ENCODE peak calls at places on chromosomes 4 and X, in nine cellular contexts. G is neural progenitor cell; Z is endothelial cell of umbilical vein; B is NCI-H774; T is fibroblast of the aortic adventitia; X is AG08396; I is stimulated activated CD4-positive, alpha-beta T cell treated with anti-CD3 and anti-CD28 coated beads, TNF-alpha, amount 100 ng/mL, for 1 hour; W is iris pigment epithelial cell; P is lung microvascular endothelial cell. V is an unnamed sample.

GRCh38 chrX:119266364-119266995 is 30.4 kb downstream of the PGRMC1 start:
- DNase-seq in B (no peak), X (peak), Z (peak), P (peak), G (peak), W (peak), T (peak), I (no peak), V (peak)

GRCh38 chr4:6107114-6107791 is 89.0 kb upstream of the C4orf50 start:
- DNase-seq in B (no peak), G (no peak), I (no peak), Z (no peak), W (no peak), P (no peak), T (no peak), X (no peak), V (no peak)

GRCh38 chr4:41119867-41120295 is 94.5 kb downstream of the APBB2 start:
- DNase-seq in T (peak), W (no peak), G (no peak), Z (no peak), P (no peak), I (no peak), B (no peak), X (no peak), V (no peak)

GRCh38 chrX:10137516-10137915 is 19.3 kb upstream of the CLCN4 start:
- DNase-seq in I (no peak), X (no peak), T (peak), Z (no peak), B (no peak), P (no peak), W (no peak), G (no peak), V (no peak)

GRCh38 chrX:38675856-38676255 is 114.5 kb downstream of the TSPAN7 start:
- DNase-seq in T (no peak), W (no peak), X (no peak), G (no peak), Z (no peak), I (no peak), B (no peak), P (no peak), V (no peak)

GRCh38 chr4:156962551-156962974 is 9.0 kb downstream of the PDGFC start:
- DNase-seq in B (no peak), T (peak), Z (no peak), I (no peak), X (peak), G (no peak), P (no peak), W (peak), V (no peak)

GRCh38 chrX:24774650-24775049 is 80.9 kb downstream of the POLA1 start:
- DNase-seq in X (no peak), W (peak), P (no peak), I (no peak), B (no peak), T (no peak), G (no peak), Z (no peak), V (no peak)

GRCh38 chr4:164551713-164552040 is 202.3 kb upstream of the SMIM31 start:
- DNase-seq in I (no peak), G (no peak), X (no peak), Z (no peak), P (no peak), W (no peak), T (no peak), B (no peak), V (no peak)

GRCh38 chr4:169117591-169118081 is 107.6 kb upstream of the CBR4 start:
- DNase-seq in I (no peak), G (no peak), B (no peak), P (no peak), W (peak), X (peak), T (peak), Z (no peak), V (no peak)

GRCh38 chrX:83588409-83588808 is 80.3 kb downstream of the POU3F4 start:
- DNase-seq in P (no peak), I (no peak), W (no peak), G (no peak), B (no peak), T (no peak), Z (no peak), X (no peak), V (no peak)

GRCh38 chrX:70196961-70197805 is 19.9 kb downstream of the DGAT2L6 start:
- DNase-seq in W (peak), B (peak), P (peak), T (peak), Z (peak), I (peak), X (peak), G (peak), V (peak)

GRCh38 chr4:55029838-55030503 is 95.4 kb downstream of the KDR start:
- DNase-seq in B (no peak), I (no peak), W (no peak), Z (no peak), G (peak), X (no peak), P (no peak), T (no peak), V (no peak)

GRCh38 chrX:128807367-128807766 is 715.9 kb downstream of the SMARCA1 start:
- DNase-seq in B (no peak), P (no peak), G (no peak), I (no peak), W (no peak), Z (no peak), T (no peak), X (no peak), V (no peak)

GRCh38 chr4:2260336-2261109 is 1.4 kb downstream of the MXD4 start:
- DNase-seq in G (no peak), X (no peak), P (no peak), Z (no peak), I (no peak), T (no peak), W (no peak), B (no peak), V (no peak)